ENCODE peak calls at places on chromosomes 2 and 18, in eight cellular contexts. Q is kidney; T is MM.1S; F is adrenal gland; I is CD8-positive, alpha-beta T cell; R is body of pancreas; P is SK-N-MC; B is mesenchymal stem cell. Z is an unnamed sample.

GRCh38 chr18:39487932-39488331 is 1922.3 kb upstream of the CELF4 start:
- DNase-seq in Q (no peak), T (no peak), F (no peak), I (no peak), R (no peak), P (no peak), B (no peak), Z (no peak)

GRCh38 chr2:130807659-130808385 is 28.9 kb upstream of the ARHGEF4 start:
- DNase-seq in Q (no peak), T (no peak), F (no peak), I (no peak), R (no peak), P (no peak), B (no peak), Z (no peak)

GRCh38 chr2:162343824-162344616 is at the start of gene GCA:
- DNase-seq in Q (peak; percentile 99), T (peak; percentile 98), F (peak; percentile 98), I (peak; percentile 98), R (peak; percentile 98), P (no peak), B (peak; percentile 97), Z (peak; percentile 96)

GRCh38 chr2:173051463-173051862 is 24.2 kb upstream of the MAP3K20 start:
- DNase-seq in Q (no peak), T (no peak), F (no peak), I (no peak), R (no peak), P (no peak), B (no peak), Z (no peak)

GRCh38 chr2:72144746-72145657 is 2.7 kb downstream of the CYP26B1 start:
- DNase-seq in Q (peak; percentile 78), T (peak; percentile 25), F (no peak), I (no peak), R (no peak), P (peak; percentile 28), B (peak; percentile 30), Z (no peak)

GRCh38 chr2:202278944-202279343 is 13.4 kb downstream of the NOP58 start:
- DNase-seq in Q (no peak), T (no peak), F (no peak), I (no peak), R (no peak), P (no peak), B (peak; percentile 80), Z (no peak)

GRCh38 chr18:52950153-52950552 is 610.2 kb downstream of the DCC start:
- DNase-seq in Q (no peak), T (no peak), F (no peak), I (no peak), R (no peak), P (no peak), B (no peak), Z (no peak)

GRCh38 chr2:31563273-31563839 is 17.4 kb downstream of the SRD5A2 start:
- DNase-seq in Q (no peak), T (no peak), F (no peak), I (no peak), R (no peak), P (no peak), B (no peak), Z (no peak)

GRCh38 chr18:3604626-3605408 is 154.8 kb downstream of the TGIF1 start:
- DNase-seq in Q (no peak), T (peak; percentile 80), F (no peak), I (no peak), R (no peak), P (no peak), B (peak; percentile 96), Z (no peak)

GRCh38 chr2:156331572-156332451 is 709 bp downstream of the NR4A2 start:
- DNase-seq in Q (peak; percentile 87), T (no peak), F (peak; percentile 66), I (no peak), R (peak; percentile 69), P (no peak), B (peak; percentile 90), Z (peak; percentile 9)

GRCh38 chr2:47601518-47602015 is 181.4 kb upstream of the MSH6 start:
- DNase-seq in Q (no peak), T (no peak), F (no peak), I (no peak), R (no peak), P (no peak), B (no peak), Z (no peak)

GRCh38 chr2:237411683-237412349 is 2.1 kb downstream of the COL6A3 start:
- DNase-seq in Q (no peak), T (no peak), F (no peak), I (no peak), R (no peak), P (no peak), B (peak; percentile 38), Z (no peak)

GRCh38 chr2:46179037-46179621 is 118.1 kb upstream of the EPAS1 start:
- DNase-seq in Q (peak; percentile 87), T (no peak), F (peak; percentile 29), I (peak; percentile 32), R (peak; percentile 52), P (no peak), B (peak; percentile 99), Z (no peak)

DNA sequence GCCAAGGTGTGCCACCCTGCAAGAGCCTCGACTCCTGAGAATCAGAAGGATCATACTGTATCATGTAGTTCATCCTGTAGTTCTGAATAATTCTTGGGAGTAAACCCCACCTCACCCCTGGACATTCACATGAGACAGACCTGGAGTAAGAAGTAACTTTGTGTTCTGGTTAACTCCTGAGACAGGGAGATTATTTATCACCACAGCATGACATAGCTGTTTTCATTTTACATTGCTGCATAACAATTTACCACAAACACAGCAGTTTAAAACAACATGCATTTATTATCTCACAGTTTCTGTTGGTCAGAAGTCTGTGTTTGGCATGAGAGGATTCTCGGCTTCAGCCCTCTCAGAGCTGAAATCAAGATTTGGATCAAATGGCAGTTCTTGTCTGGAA is 855.8 kb upstream of the FANCL start:
- DNase-seq in Q (no peak), T (no peak), F (no peak), I (no peak), R (no peak), P (no peak), B (no peak), Z (no peak)
- H3K9me3 ChIP-seq in Q (peaks cover 5% of the 10 kb centered on the region), T (no peaks in the 10 kb centered on the region), F (no peaks in the 10 kb centered on the region), I (no peaks in the 10 kb centered on the region), R (no peaks in the 10 kb centered on the region), P (no peaks in the 10 kb centered on the region), B (peaks cover 10% of the 10 kb centered on the region), Z (no peaks in the 10 kb centered on the region)

DNA sequence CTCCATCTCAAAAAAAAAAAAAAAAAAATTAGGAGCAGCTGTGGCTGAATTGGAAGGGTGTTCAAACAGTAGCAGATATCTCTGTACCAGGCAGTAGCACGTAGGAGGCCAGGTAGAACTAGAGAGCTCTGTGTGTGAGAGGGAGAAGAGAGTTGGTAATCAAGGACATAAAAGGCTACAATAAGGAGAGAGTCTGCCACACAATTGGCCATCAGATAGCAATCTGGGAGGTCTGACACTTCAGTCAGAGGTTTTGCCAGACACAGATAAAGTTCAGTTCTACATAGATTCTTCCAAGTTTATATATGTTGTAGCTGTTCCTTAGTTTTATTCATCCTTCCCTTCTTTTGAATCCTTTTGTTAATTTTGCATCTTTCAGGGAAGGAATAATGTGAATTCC is 600.2 kb upstream of the GCFC2 start:
- DNase-seq in Q (no peak), T (no peak), F (no peak), I (no peak), R (no peak), P (no peak), B (no peak), Z (no peak)
- H3K9me3 ChIP-seq in Q (no peaks in the 10 kb centered on the region), T (no peaks in the 10 kb centered on the region), F (no peaks in the 10 kb centered on the region), I (no peaks in the 10 kb centered on the region), R (no peaks in the 10 kb centered on the region), P (no peaks in the 10 kb centered on the region), B (no peaks in the 10 kb centered on the region), Z (no peaks in the 10 kb centered on the region)

GRCh38 chr2:241909769-241910168 is 40.2 kb downstream of the RTP5 start:
- DNase-seq in Q (peak; percentile 40), T (no peak), F (no peak), I (no peak), R (no peak), P (no peak), B (no peak), Z (no peak)
- H3K9me3 ChIP-seq in Q (peaks cover 5% of the 10 kb centered on the region), T (no peaks in the 10 kb centered on the region), F (no peaks in the 10 kb centered on the region), I (no peaks in the 10 kb centered on the region), R (no peaks in the 10 kb centered on the region), P (no peaks in the 10 kb centered on the region), B (peaks cover 13% of the 10 kb centered on the region), Z (no peaks in the 10 kb centered on the region)

GRCh38 chr18:50926521-50926920 is 41.3 kb upstream of the ELAC1 start:
- DNase-seq in Q (no peak), T (no peak), F (no peak), I (no peak), R (no peak), P (no peak), B (no peak), Z (no peak)
- H3K9me3 ChIP-seq in Q (no peaks in the 10 kb centered on the region), T (no peaks in the 10 kb centered on the region), F (no peaks in the 10 kb centered on the region), I (no peaks in the 10 kb centered on the region), R (no peaks in the 10 kb centered on the region), P (peaks cover 4% of the 10 kb centered on the region), B (peaks cover 18% of the 10 kb centered on the region), Z (peaks cover 4% of the 10 kb centered on the region)